ENCODE peak calls at places on chromosome 1, in six cellular contexts. O is HFFc6, F is MM.1S, W is BE2C, X is MCF 10A, H is esophagus squamous epithelium. R is an unnamed sample.

GRCh38 chr1:53581476-53581875 is 122.3 kb downstream of the DMRTB1 start:
- DNase-seq in O (no peak), F (no peak), W (no peak), X (no peak), H (no peak), R (no peak)

GRCh38 chr1:30404341-30404740 is 319.0 kb downstream of the MATN1 start:
- DNase-seq in O (no peak), F (no peak), W (no peak), X (no peak), H (no peak), R (no peak)

GRCh38 chr1:224733021-224733911 is 117.1 kb downstream of the CNIH3 start:
- DNase-seq in O (peak), F (no peak), W (peak), X (no peak), H (no peak), R (peak)

GRCh38 chr1:169624122-169624521 is 5.8 kb downstream of the SELP start:
- DNase-seq in O (no peak), F (no peak), W (no peak), X (no peak), H (no peak), R (no peak)

GRCh38 chr1:234610061-234610581 is at the start of gene IRF2BP2:
- DNase-seq in O (peak), F (peak), W (peak), X (peak), H (no peak), R (peak)

GRCh38 chr1:231724876-231725647 is 98.5 kb downstream of the DISC1 start:
- DNase-seq in O (peak), F (peak), W (peak), X (peak), H (no peak), R (peak)

GRCh38 chr1:244319283-244320132 is 132.2 kb downstream of the ADSS2 start:
- DNase-seq in O (peak), F (no peak), W (no peak), X (peak), H (peak), R (peak)

GRCh38 chr1:220906561-220907334 is 27.5 kb downstream of the HLX start:
- DNase-seq in O (peak), F (no peak), W (peak), X (peak), H (no peak), R (no peak)

GRCh38 chr1:118563969-118564951 is 379.2 kb upstream of the SPAG17 start:
- DNase-seq in O (no peak), F (no peak), W (no peak), X (no peak), H (no peak), R (peak)

GRCh38 chr1:215146252-215146975 is 63.9 kb downstream of the KCNK2 start:
- DNase-seq in O (peak), F (no peak), W (peak), X (peak), H (no peak), R (no peak)

GRCh38 chr1:214494706-214495105 is 56.7 kb downstream of the PTPN14 start:
- DNase-seq in O (no peak), F (no peak), W (no peak), X (peak), H (no peak), R (no peak)

GRCh38 chr1:109768335-109768650 is 4.6 kb upstream of the EPS8L3 start:
- DNase-seq in O (no peak), F (no peak), W (peak), X (no peak), H (no peak), R (no peak)

GRCh38 chr1:86825294-86825693 is 88.6 kb downstream of the SELENOF start:
- DNase-seq in O (peak), F (no peak), W (no peak), X (no peak), H (no peak), R (no peak)

GRCh38 chr1:204924013-204924759 is 53.5 kb downstream of the NFASC start:
- DNase-seq in O (no peak), F (no peak), W (no peak), X (no peak), H (no peak), R (no peak)

GRCh38 chr1:209593747-209594146 is 10.2 kb downstream of the CAMK1G start:
- DNase-seq in O (no peak), F (no peak), W (no peak), X (no peak), H (no peak), R (no peak)

GRCh38 chr1:59161136-59161535 is 135.8 kb upstream of the FGGY start:
- DNase-seq in O (no peak), F (no peak), W (no peak), X (no peak), H (no peak), R (no peak)
- TF ChIP-seq CTCF in O (no peak), F (no peak), W (no peak), X (no peak), H (no peak), R (no peak)

DNA sequence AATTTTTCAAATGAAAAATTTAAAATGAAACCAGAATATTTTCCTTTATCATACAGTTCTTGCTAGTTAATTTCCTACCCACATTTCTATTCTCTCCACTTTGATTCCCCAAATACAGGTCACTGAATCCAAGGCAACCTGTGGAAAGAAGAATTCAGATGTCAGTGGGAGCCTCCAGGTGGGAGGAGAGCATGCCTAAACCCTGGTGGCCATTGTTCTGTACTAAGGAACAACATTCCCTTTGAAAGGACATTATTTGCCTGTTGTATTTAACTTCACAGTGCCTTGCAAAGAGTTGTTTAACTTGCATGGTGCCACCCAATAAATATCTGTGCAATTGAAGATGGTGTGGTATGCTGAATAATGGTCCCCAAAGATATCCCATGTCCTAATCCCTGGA is 21.4 kb downstream of the NPHS2 start:
- DNase-seq in O (no peak), F (no peak), W (no peak), X (no peak), H (no peak), R (no peak)
- TF ChIP-seq CTCF in O (no peak), F (no peak), W (no peak), X (no peak), H (no peak), R (no peak)

GRCh38 chr1:7755448-7755847 is 15.6 kb upstream of the VAMP3 start:
- DNase-seq in O (peak), F (no peak), W (peak), X (peak), H (no peak), R (no peak)
- TF ChIP-seq CTCF in O (peak), F (peak), W (peak), X (no peak), H (no peak), R (peak)

GRCh38 chr1:100010804-100011203 is 41.0 kb downstream of the SLC35A3 start:
- DNase-seq in O (no peak), F (no peak), W (no peak), X (no peak), H (no peak), R (no peak)

GRCh38 chr1:100009458-100009857 is 39.7 kb downstream of the SLC35A3 start:
- DNase-seq in O (peak), F (no peak), W (no peak), X (peak), H (no peak), R (no peak)

GRCh38 chr1:100001462-100001861 is 31.7 kb downstream of the SLC35A3 start:
- DNase-seq in O (no peak), F (no peak), W (no peak), X (no peak), H (no peak), R (no peak)

GRCh38 chr1:100005424-100005823 is 35.6 kb downstream of the SLC35A3 start:
- DNase-seq in O (no peak), F (no peak), W (no peak), X (no peak), H (no peak), R (no peak)

DNA sequence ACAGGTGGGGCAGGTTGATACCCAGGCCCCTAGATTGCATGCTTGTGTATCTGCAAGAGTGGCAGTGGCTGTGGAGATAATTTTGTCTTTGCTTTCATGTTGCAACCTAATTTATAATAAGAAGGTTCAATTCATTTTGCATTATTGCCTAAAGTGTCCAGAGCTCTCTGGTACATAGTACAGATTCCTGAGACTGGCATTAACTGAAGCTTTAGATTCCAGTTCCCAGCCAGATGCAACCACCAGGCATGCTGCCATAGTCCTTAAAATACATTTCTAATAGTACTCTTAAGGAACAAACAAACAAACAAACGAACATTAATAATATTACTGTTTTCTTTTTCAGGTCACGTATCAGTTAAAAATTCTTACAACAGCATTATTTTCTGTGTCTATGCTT is 36.9 kb downstream of the SLC35A3 start:
- DNase-seq in O (no peak), F (no peak), W (no peak), X (no peak), H (no peak), R (no peak)
- TF ChIP-seq CTCF in O (no peak), F (no peak), W (no peak), X (no peak), H (no peak), R (no peak)

GRCh38 chr1:39981957-39982356 is 27.0 kb downstream of the MFSD2A start:
- DNase-seq in O (peak), F (no peak), W (no peak), X (peak), H (no peak), R (no peak)
- TF ChIP-seq CTCF in O (no peak), F (no peak), W (no peak), X (no peak), H (no peak), R (no peak)

GRCh38 chr1:226187380-226187779 is 839 bp upstream of the ACBD3 start:
- DNase-seq in O (no peak), F (no peak), W (no peak), X (no peak), H (no peak), R (no peak)

GRCh38 chr1:226185153-226186036 is 1.1 kb downstream of the ACBD3 start:
- DNase-seq in O (peak), F (no peak), W (no peak), X (peak), H (no peak), R (no peak)

GRCh38 chr1:226186124-226187018 is at the start of gene ACBD3:
- DNase-seq in O (peak), F (peak), W (peak), X (peak), H (peak), R (peak)

GRCh38 chr1:226187019-226187322 is 430 bp upstream of the ACBD3 start:
- DNase-seq in O (no peak), F (no peak), W (no peak), X (no peak), H (no peak), R (no peak)

GRCh38 chr1:226181996-226182714 is 4.4 kb downstream of the ACBD3 start:
- DNase-seq in O (peak), F (no peak), W (peak), X (peak), H (no peak), R (peak)
- TF ChIP-seq CTCF in O (peak), F (peak), W (peak), X (peak), H (no peak), R (no peak)

GRCh38 chr1:15523922-15524282 is at the start of gene CASP9:
- DNase-seq in O (no peak), F (peak), W (no peak), X (no peak), H (no peak), R (no peak)

GRCh38 chr1:15525043-15525958 is 1.3 kb upstream of the CASP9 start:
- DNase-seq in O (no peak), F (peak), W (no peak), X (peak), H (no peak), R (no peak)

GRCh38 chr1:15524283-15525042 is 448 bp upstream of the CASP9 start:
- DNase-seq in O (peak), F (peak), W (peak), X (peak), H (peak), R (peak)

GRCh38 chr1:15526021-15526489 is 593 bp upstream of the DNAJC16 start:
- DNase-seq in O (no peak), F (no peak), W (no peak), X (no peak), H (no peak), R (no peak)

GRCh38 chr1:15526490-15527339 is at the start of gene DNAJC16:
- DNase-seq in O (peak), F (peak), W (peak), X (peak), H (peak), R (peak)
- TF ChIP-seq CTCF in O (peak), F (peak), W (peak), X (no peak), H (peak), R (peak)

DNA sequence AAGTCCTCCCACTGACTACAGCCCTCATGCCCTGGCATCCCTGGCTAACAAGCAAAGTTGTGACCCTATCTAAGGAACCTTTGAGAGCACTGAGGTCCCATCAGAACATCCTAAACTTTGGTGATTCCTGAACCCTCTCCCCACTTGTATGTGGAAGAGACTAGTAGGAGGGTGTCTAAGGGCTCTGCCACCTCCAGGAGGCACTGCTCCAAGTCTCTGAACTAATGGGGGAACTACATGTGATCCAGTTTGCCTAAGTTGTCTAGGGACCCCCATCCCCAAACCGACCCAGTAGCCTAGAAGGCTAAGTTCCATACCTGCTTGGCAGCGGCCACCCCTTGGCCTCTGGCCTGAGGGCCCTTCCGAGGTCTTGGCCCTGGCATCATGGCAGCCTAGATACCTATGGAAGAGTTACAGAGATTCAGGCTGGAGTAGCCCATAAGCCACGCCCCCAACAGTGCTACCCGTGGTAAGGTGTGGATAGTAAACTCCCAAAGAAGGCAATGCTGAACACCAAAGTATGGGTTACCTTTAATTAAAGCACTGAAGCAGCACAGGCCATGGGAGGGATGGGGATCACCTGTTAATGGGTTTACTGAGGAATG is 1.7 kb downstream of the CC2D1B start:
- DNase-seq in O (no peak), F (no peak), W (no peak), X (no peak), H (no peak), R (no peak)
- TF ChIP-seq CTCF in O (no peak), F (peak), W (no peak), X (no peak), H (no peak), R (no peak)

R was measured in GM20000.